ENCODE peak calls at places on chromosome 3, in six cellular contexts. F, U, K, A, G and J are unnamed samples.

GRCh38 chr3:128551872-128552271 is 58.9 kb upstream of the GATA2 start:
- DNase-seq in A (peak), G (no peak), U (no peak), F (no peak), K (no peak), J (no peak)

GRCh38 chr3:100335137-100335833 is 728 bp downstream of the NIT2 start:
- DNase-seq in K (no peak), U (no peak), G (no peak), F (peak), A (no peak), J (peak)

GRCh38 chr3:41200669-41201021 is 1.3 kb downstream of the CTNNB1 start:
- DNase-seq in U (peak), K (peak), A (no peak), G (peak), F (no peak), J (peak)

GRCh38 chr3:187900961-187901755 is 155.9 kb upstream of the BCL6 start:
- DNase-seq in A (no peak), K (no peak), F (no peak), G (no peak), U (no peak), J (no peak)

GRCh38 chr3:129794319-129795201 is 99.0 kb downstream of the TMCC1 start:
- DNase-seq in A (no peak), K (no peak), U (no peak), F (peak), G (no peak), J (peak)

GRCh38 chr3:119681279-119681678 is 4.1 kb upstream of the COX17 start:
- DNase-seq in F (no peak), G (no peak), A (no peak), K (no peak), U (peak), J (no peak)

GRCh38 chr3:104102386-104102785 is 1264.3 kb upstream of the ALCAM start:
- DNase-seq in F (no peak), G (peak), K (no peak), U (peak), A (no peak), J (peak)

GRCh38 chr3:195899701-195900425 is 8.5 kb downstream of the TNK2 start:
- DNase-seq in F (no peak), G (no peak), A (no peak), K (no peak), U (no peak), J (no peak)

GRCh38 chr3:195813916-195814486 is 2.3 kb upstream of the MUC4 start:
- DNase-seq in A (no peak), F (no peak), G (no peak), U (no peak), K (no peak), J (no peak)

GRCh38 chr3:80733522-80734176 is 965.9 kb upstream of the ROBO1 start:
- DNase-seq in A (no peak), K (no peak), F (peak), U (peak), G (peak), J (peak)

GRCh38 chr3:116265976-116266584 is 179.2 kb downstream of the LSAMP start:
- DNase-seq in G (no peak), F (no peak), A (no peak), K (no peak), U (no peak), J (no peak)